ENCODE peak calls at places on chromosome 22, in four cellular contexts. K is right atrium auricular region; Q is CD4-positive, alpha-beta T cell; N is endodermal cell. S is an unnamed sample.

GRCh38 chr22:49883294-49883640 is 29.6 kb downstream of the ZBED4 start:
- DNase-seq in K (no peak), N (no peak), Q (no peak), S (no peak)

GRCh38 chr22:32661296-32661695 is 140.2 kb upstream of the TIMP3 start:
- DNase-seq in Q (no peak), K (peak; percentile 89), N (no peak), S (no peak)

GRCh38 chr22:31652911-31653684 is 8.9 kb downstream of the PISD start:
- DNase-seq in K (no peak), N (no peak), Q (no peak), S (no peak)

GRCh38 chr22:32469799-32470212 is 4.8 kb upstream of the FBXO7 start:
- DNase-seq in K (no peak), Q (no peak), N (no peak), S (peak; percentile 42)

GRCh38 chr22:35053060-35053835 is 12.7 kb upstream of the ISX start:
- DNase-seq in N (no peak), Q (no peak), K (no peak), S (no peak)

GRCh38 chr22:23751441-23751996 is 607 bp upstream of the ZNF70 start:
- DNase-seq in Q (no peak), K (no peak), N (peak; percentile 75), S (no peak)

GRCh38 chr22:23688571-23688970 is 2.2 kb upstream of the RGL4 start:
- DNase-seq in K (no peak), N (no peak), Q (no peak), S (no peak)

GRCh38 chr22:24157783-24158170 is 23.5 kb upstream of the SUSD2 start:
- DNase-seq in N (no peak), K (no peak), Q (no peak), S (peak; percentile 54)

GRCh38 chr22:46731246-46732040 is 6.6 kb downstream of the CERK start:
- DNase-seq in N (peak; percentile 68), Q (no peak), K (no peak), S (no peak)

GRCh38 chr22:44901301-44901700 is 108.5 kb downstream of the PHF21B start:
- DNase-seq in Q (no peak), N (peak; percentile 8), K (no peak), S (no peak)

GRCh38 chr22:31192513-31192912 is 19.6 kb upstream of the LIMK2 start:
- DNase-seq in N (no peak), K (no peak), Q (no peak), S (no peak)

GRCh38 chr22:30881361-30882180 is 87.0 kb downstream of the MORC2 start:
- DNase-seq in N (peak; percentile 85), Q (no peak), K (no peak), S (no peak)

GRCh38 chr22:46062971-46063631 is 86.1 kb upstream of the WNT7B start:
- DNase-seq in K (no peak), Q (no peak), N (peak; percentile 26), S (peak; percentile 34)

GRCh38 chr22:29226246-29226981 is 20.7 kb downstream of the EMID1 start:
- DNase-seq in Q (no peak), K (no peak), N (no peak), S (no peak)

GRCh38 chr22:40334899-40335298 is 11.4 kb upstream of the ADSL start:
- DNase-seq in K (no peak), Q (no peak), N (no peak), S (no peak)

GRCh38 chr22:40332319-40332781 is 13.9 kb upstream of the ADSL start:
- DNase-seq in N (peak; percentile 64), Q (no peak), K (no peak), S (no peak)

GRCh38 chr22:40334060-40334459 is 12.2 kb upstream of the ADSL start:
- DNase-seq in K (no peak), N (no peak), Q (no peak), S (no peak)

GRCh38 chr22:40331706-40332105 is 14.6 kb upstream of the ADSL start:
- DNase-seq in N (peak; percentile 62), Q (no peak), K (no peak), S (no peak)

DNA sequence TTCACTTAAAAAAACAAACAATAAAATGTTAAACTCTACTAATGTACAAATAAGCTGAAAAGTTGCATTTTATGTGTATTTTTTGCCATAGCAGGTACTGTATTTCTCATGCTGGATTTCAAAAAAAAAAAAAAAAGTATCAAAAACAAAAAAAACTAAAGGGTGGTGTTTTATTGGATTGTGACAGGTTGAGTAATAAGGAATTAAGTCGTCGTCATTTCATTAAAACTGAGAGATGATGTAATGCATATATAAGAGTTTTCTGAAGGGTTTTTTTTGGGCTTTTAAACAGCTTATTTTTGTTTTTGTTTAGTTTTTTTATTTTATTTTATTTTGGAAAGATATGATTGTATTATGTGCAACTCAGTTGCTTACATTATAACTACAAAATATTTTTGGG is 10.9 kb upstream of the ADSL start:
- DNase-seq in Q (no peak), K (no peak), N (no peak), S (no peak)
- H3K27ac ChIP-seq in Q (no peak overlapping the region), K (no peak overlapping the region), N (no peak overlapping the region), S (no peak overlapping the region)

DNA sequence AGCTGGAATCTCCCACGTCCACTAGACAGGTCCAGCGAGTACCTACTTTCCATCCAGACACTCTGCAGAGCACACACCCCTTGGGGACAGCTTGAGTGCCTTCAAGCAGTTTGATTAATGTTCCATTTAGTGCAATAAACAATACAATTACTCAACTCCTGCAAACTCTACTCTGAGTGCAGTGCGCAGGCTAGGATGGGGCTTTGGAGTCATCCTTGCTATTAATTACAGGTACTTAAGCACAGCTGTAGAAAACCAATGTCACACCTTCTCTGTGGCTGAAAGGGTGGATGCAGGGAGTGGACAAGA is 82.6 kb downstream of the MN1 start:
- DNase-seq in K (no peak), Q (no peak), N (no peak), S (no peak)
- H3K27me3 ChIP-seq in K (no peaks in the 10 kb centered on the region), Q (no peaks in the 10 kb centered on the region), N (no peaks in the 10 kb centered on the region), S (peaks cover 3% of the 10 kb centered on the region)

DNA sequence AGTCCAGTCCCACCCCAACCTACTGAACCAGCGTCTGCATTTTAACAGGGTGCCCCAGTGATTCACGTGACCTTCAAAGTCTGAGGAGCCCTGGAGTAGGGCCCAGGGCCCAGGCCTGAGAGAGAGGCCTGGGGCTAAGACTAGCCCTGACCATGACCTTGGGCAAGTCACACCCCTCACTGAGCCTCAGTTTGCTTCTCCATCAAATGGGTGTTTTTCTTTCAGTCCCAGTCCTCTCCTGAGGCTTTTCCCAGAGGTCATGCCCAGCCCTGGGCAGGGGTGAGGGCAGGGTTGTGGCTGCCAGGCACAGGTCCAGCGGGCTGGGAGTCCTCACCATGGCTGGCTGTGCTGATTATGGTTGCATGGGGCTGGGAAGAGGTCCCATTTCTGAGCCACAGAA is 33.0 kb upstream of the GCAT start:
- DNase-seq in Q (no peak), K (no peak), N (no peak), S (no peak)
- H3K27ac ChIP-seq in Q (no peak overlapping the region), K (no peak overlapping the region), N (peak overlapping the region; percentile 49), S (no peak overlapping the region)

DNA sequence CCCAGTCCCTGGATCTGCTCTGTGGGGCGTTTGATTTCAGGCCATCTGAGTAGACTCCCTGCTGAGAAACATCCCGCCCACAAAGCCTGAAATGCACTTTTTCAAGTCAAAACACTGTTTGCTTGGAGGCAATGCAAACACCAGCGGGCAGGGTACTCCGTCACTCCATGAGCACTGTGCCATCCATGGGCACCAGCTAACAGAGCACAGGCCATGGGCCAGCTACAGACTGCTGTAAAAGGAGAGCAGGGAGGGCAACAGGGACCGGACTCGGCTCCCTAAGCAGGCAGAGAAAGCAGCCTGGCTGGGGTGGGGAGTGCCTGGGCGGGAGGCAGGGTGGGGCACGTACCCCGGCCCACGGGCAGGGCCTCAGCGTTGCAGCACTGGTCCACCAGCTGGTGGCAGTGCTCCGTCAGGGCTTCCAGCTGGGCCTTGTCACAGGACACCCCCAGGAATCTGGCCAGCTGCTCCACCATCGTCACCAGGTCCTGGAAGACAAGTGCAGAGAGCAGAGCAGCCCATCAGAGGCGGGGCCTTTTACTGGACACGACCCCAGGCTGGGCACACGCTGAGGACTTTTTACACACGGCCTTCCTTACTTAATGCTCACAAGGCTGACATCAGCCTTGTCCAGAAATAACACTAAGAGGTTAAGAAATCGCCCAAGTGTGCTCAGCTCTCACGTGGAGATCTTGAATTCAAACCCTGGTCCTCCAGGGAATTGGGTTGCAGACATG is 16.8 kb upstream of the EFCAB6 start:
- DNase-seq in K (peak; percentile 95), Q (no peak), N (peak; percentile 71), S (no peak)
- H3K27me3 ChIP-seq in K (no peaks in the 10 kb centered on the region), Q (peaks cover 4% of the 10 kb centered on the region), N (no peaks in the 10 kb centered on the region), S (peaks cover 6% of the 10 kb centered on the region)

GRCh38 chr22:39408807-39409206 is 9.2 kb downstream of the TAB1 start:
- DNase-seq in N (no peak), K (no peak), Q (no peak), S (no peak)
- H3K27ac ChIP-seq in N (no peak overlapping the region), K (no peak overlapping the region), Q (no peak overlapping the region), S (peak overlapping the region; percentile 76)

GRCh38 chr22:33922268-33922667 is 2.0 kb upstream of the LARGE1 start:
- DNase-seq in N (peak; percentile 85), K (peak; percentile 67), Q (no peak), S (peak; percentile 59)
- H3K27me3 ChIP-seq in N (peaks cover 38% of the 10 kb centered on the region), K (no peaks in the 10 kb centered on the region), Q (peaks cover 37% of the 10 kb centered on the region), S (no peaks in the 10 kb centered on the region)